ENCODE peak calls at places on chromosomes 13 and 19, in seven cellular contexts. H, X, B, U, G, E and N are unnamed samples.

GRCh38 chr19:31304877-31305312 is 44.3 kb downstream of the TSHZ3 start:
- DNase-seq in H (no peak), X (no peak), B (no peak), U (no peak), G (peak), E (no peak), N (no peak)

GRCh38 chr19:11180346-11180745 is 17.0 kb downstream of the KANK2 start:
- DNase-seq in H (no peak), X (no peak), B (no peak), U (no peak), G (no peak), E (no peak), N (no peak)

GRCh38 chr13:98142427-98143156 is at the start of gene FARP1:
- DNase-seq in H (peak), X (peak), B (peak), U (no peak), G (peak), E (peak), N (no peak)

GRCh38 chr19:16895467-16896097 is 6.8 kb downstream of the F2RL3 start:
- DNase-seq in H (no peak), X (no peak), B (no peak), U (no peak), G (no peak), E (no peak), N (no peak)

GRCh38 chr19:3251229-3251628 is 26.8 kb downstream of the CELF5 start:
- DNase-seq in H (no peak), X (no peak), B (no peak), U (no peak), G (no peak), E (no peak), N (no peak)

GRCh38 chr13:94620286-94620896 is 18.7 kb downstream of the GPR180 start:
- DNase-seq in H (no peak), X (no peak), B (peak), U (no peak), G (no peak), E (peak), N (no peak)

GRCh38 chr13:59687028-59687427 is 476.7 kb downstream of the DIAPH3 start:
- DNase-seq in H (no peak), X (no peak), B (no peak), U (no peak), G (no peak), E (no peak), N (no peak)

GRCh38 chr13:37615271-37615670 is 16.7 kb upstream of the POSTN start:
- DNase-seq in H (no peak), X (no peak), B (no peak), U (no peak), G (no peak), E (no peak), N (no peak)

GRCh38 chr19:17528610-17529009 is 17.2 kb downstream of the PGLS start:
- DNase-seq in H (no peak), X (no peak), B (no peak), U (no peak), G (no peak), E (no peak), N (no peak)

GRCh38 chr19:19021115-19021514 is 12.2 kb downstream of the SUGP2 start:
- DNase-seq in H (no peak), X (no peak), B (peak), U (no peak), G (no peak), E (no peak), N (no peak)

GRCh38 chr13:23292596-23292995 is 111.8 kb downstream of the SGCG start:
- DNase-seq in H (no peak), X (no peak), B (peak), U (no peak), G (no peak), E (no peak), N (no peak)

GRCh38 chr19:48501961-48502719 is 9.5 kb downstream of the LMTK3 start:
- DNase-seq in H (no peak), X (peak), B (peak), U (no peak), G (peak), E (peak), N (no peak)

GRCh38 chr19:19774354-19775033 is 41.6 kb upstream of the ZNF14 start:
- DNase-seq in H (no peak), X (no peak), B (no peak), U (no peak), G (no peak), E (no peak), N (no peak)

GRCh38 chr19:58279042-58279924 is 528 bp downstream of the ZNF8 start:
- DNase-seq in H (peak), X (peak), B (peak), U (peak), G (peak), E (peak), N (peak)

GRCh38 chr13:20395061-20395916 is 130.4 kb downstream of the CRYL1 start:
- DNase-seq in H (no peak), X (no peak), B (peak), U (no peak), G (no peak), E (no peak), N (no peak)

GRCh38 chr13:46615888-46616531 is 63.0 kb downstream of the LRCH1 start:
- DNase-seq in H (no peak), X (no peak), B (peak), U (no peak), G (no peak), E (no peak), N (no peak)

GRCh38 chr13:111219306-111219705 is 101.1 kb upstream of the TEX29 start:
- DNase-seq in H (peak), X (no peak), B (no peak), U (no peak), G (no peak), E (no peak), N (no peak)

GRCh38 chr13:30364876-30365275 is 57.4 kb upstream of the UBE2L5 start:
- DNase-seq in H (no peak), X (no peak), B (peak), U (no peak), G (no peak), E (no peak), N (no peak)

GRCh38 chr13:75271851-75272250 is 210.1 kb downstream of the TBC1D4 start:
- DNase-seq in H (no peak), X (no peak), B (peak), U (no peak), G (no peak), E (no peak), N (no peak)

GRCh38 chr19:5369962-5370367 is 29.4 kb upstream of the PTPRS start:
- DNase-seq in H (no peak), X (peak), B (peak), U (no peak), G (no peak), E (peak), N (no peak)

GRCh38 chr19:42159942-42160341 is 27.7 kb upstream of the POU2F2 start:
- DNase-seq in H (no peak), X (no peak), B (no peak), U (no peak), G (no peak), E (no peak), N (no peak)

GRCh38 chr13:113995051-113995601 is 21.2 kb upstream of the C13orf46 start:
- DNase-seq in H (no peak), X (no peak), B (no peak), U (no peak), G (no peak), E (no peak), N (no peak)

GRCh38 chr13:112970552-112971287 is 1.7 kb downstream of the MCF2L start:
- DNase-seq in H (peak), X (no peak), B (no peak), U (no peak), G (no peak), E (no peak), N (no peak)

GRCh38 chr13:73293902-73294523 is 235.2 kb downstream of the KLF5 start:
- DNase-seq in H (no peak), X (no peak), B (no peak), U (no peak), G (no peak), E (no peak), N (no peak)

GRCh38 chr19:56111601-56112312 is 9.3 kb downstream of the ZNF787 start:
- DNase-seq in H (peak), X (peak), B (no peak), U (no peak), G (peak), E (peak), N (no peak)

GRCh38 chr13:111049791-111050538 is 65.1 kb upstream of the ARHGEF7 start:
- DNase-seq in H (peak), X (no peak), B (no peak), U (no peak), G (no peak), E (peak), N (peak)

GRCh38 chr13:105147481-105147880 is 1388.0 kb downstream of the EFNB2 start:
- DNase-seq in H (no peak), X (no peak), B (no peak), U (no peak), G (no peak), E (no peak), N (no peak)

GRCh38 chr13:40665061-40665753 is 1.2 kb downstream of the FOXO1 start:
- DNase-seq in H (peak), X (peak), B (peak), U (no peak), G (peak), E (peak), N (no peak)

GRCh38 chr13:50682966-50683365 is 160.5 kb downstream of the DLEU7 start:
- DNase-seq in H (no peak), X (no peak), B (no peak), U (no peak), G (no peak), E (no peak), N (peak)